ENCODE peak calls at places on chromosomes 16 and 17, in seven cellular contexts. V is WTC11, Q is thyroid gland, N is body of pancreas, F is GM20000, D is choroid plexus epithelial cell, W is tibial artery. H is an unnamed sample.

GRCh38 chr16:10578474-10579316 is 1.7 kb downstream of the EMP2 start:
- DNase-seq in V (no peak), Q (peak; percentile 63), N (peak; percentile 53), F (no peak), D (no peak), W (no peak), H (peak; percentile 63)

GRCh38 chr16:86740817-86741799 is 162.8 kb downstream of the FOXL1 start:
- DNase-seq in V (no peak), Q (peak; percentile 5), N (peak; percentile 22), F (no peak), D (peak; percentile 82), W (peak; percentile 73), H (no peak)

GRCh38 chr16:49779979-49780378 is 75.9 kb downstream of the ZNF423 start:
- DNase-seq in V (no peak), Q (no peak), N (no peak), F (no peak), D (no peak), W (no peak), H (no peak)

GRCh38 chr17:16214190-16215001 is 938 bp downstream of the NCOR1 start:
- DNase-seq in V (no peak), Q (no peak), N (no peak), F (peak; percentile 56), D (no peak), W (no peak), H (no peak)

GRCh38 chr17:1742371-1743093 is at the start of gene SERPINF2:
- DNase-seq in V (no peak), Q (peak; percentile 34), N (no peak), F (no peak), D (no peak), W (no peak), H (no peak)

GRCh38 chr16:70712942-70713341 is 27.1 kb upstream of the MTSS2 start:
- DNase-seq in V (no peak), Q (no peak), N (no peak), F (no peak), D (no peak), W (no peak), H (no peak)

GRCh38 chr16:87389245-87389644 is 2.9 kb upstream of the MAP1LC3B start:
- DNase-seq in V (no peak), Q (no peak), N (no peak), F (no peak), D (no peak), W (no peak), H (no peak)

GRCh38 chr16:87436225-87437172 is 44.4 kb downstream of the MAP1LC3B start:
- DNase-seq in V (no peak), Q (no peak), N (no peak), F (no peak), D (peak; percentile 66), W (no peak), H (no peak)

GRCh38 chr16:60142991-60143705 is 1409.0 kb upstream of the GOT2 start:
- DNase-seq in V (no peak), Q (no peak), N (no peak), F (no peak), D (peak; percentile 47), W (no peak), H (no peak)

GRCh38 chr17:20300399-20301037 is 166.8 kb downstream of the LGALS9B start:
- DNase-seq in V (no peak), Q (no peak), N (no peak), F (no peak), D (peak; percentile 55), W (no peak), H (no peak)

GRCh38 chr17:31462261-31462660 is 70.8 kb downstream of the RAB11FIP4 start:
- DNase-seq in V (no peak), Q (peak; percentile 82), N (no peak), F (no peak), D (no peak), W (no peak), H (no peak)

GRCh38 chr16:29310852-29311314 is 95.6 kb downstream of the NPIPB11 start:
- DNase-seq in V (no peak), Q (no peak), N (peak; percentile 92), F (no peak), D (no peak), W (peak; percentile 55), H (peak; percentile 69)

GRCh38 chr16:53052519-53053501 is at the start of gene CHD9NB:
- DNase-seq in V (no peak), Q (peak; percentile 33), N (peak; percentile 42), F (peak; percentile 49), D (peak; percentile 83), W (no peak), H (no peak)

GRCh38 chr16:50259334-50260205 is 6.8 kb upstream of the ADCY7 start:
- DNase-seq in V (no peak), Q (peak; percentile 20), N (no peak), F (no peak), D (peak; percentile 34), W (peak; percentile 79), H (no peak)

GRCh38 chr17:4658478-4659305 is 17.2 kb upstream of the ALOX15 start:
- DNase-seq in V (no peak), Q (no peak), N (no peak), F (peak; percentile 81), D (peak; percentile 88), W (no peak), H (no peak)

GRCh38 chr17:78979780-78980623 is at the start of gene LGALS3BP:
- DNase-seq in V (peak; percentile 49), Q (peak; percentile 84), N (peak; percentile 68), F (no peak), D (peak; percentile 88), W (no peak), H (no peak)

GRCh38 chr17:41420134-41420533 is 4.3 kb downstream of the KRT37 start:
- DNase-seq in V (no peak), Q (no peak), N (no peak), F (no peak), D (no peak), W (no peak), H (peak; percentile 44)

GRCh38 chr16:85910073-85910853 is 11.3 kb downstream of the IRF8 start:
- DNase-seq in V (no peak), Q (no peak), N (no peak), F (no peak), D (no peak), W (peak; percentile 10), H (no peak)

GRCh38 chr16:84959045-84959576 is 52.2 kb downstream of the ZDHHC7 start:
- DNase-seq in V (peak; percentile 41), Q (no peak), N (no peak), F (no peak), D (no peak), W (no peak), H (no peak)

GRCh38 chr16:75491876-75492275 is 3.4 kb downstream of the CHST6 start:
- DNase-seq in V (peak; percentile 39), Q (no peak), N (no peak), F (no peak), D (no peak), W (no peak), H (no peak)

GRCh38 chr16:20178297-20178696 is 104.6 kb upstream of the GPR139 start:
- DNase-seq in V (no peak), Q (no peak), N (no peak), F (no peak), D (no peak), W (no peak), H (no peak)

GRCh38 chr17:20825539-20825938 is 217.3 kb downstream of the USP22 start:
- DNase-seq in V (no peak), Q (no peak), N (no peak), F (no peak), D (no peak), W (no peak), H (no peak)

GRCh38 chr16:2148714-2149629 is 547 bp downstream of the RAB26 start:
- DNase-seq in V (no peak), Q (peak; percentile 47), N (peak; percentile 69), F (peak; percentile 64), D (no peak), W (no peak), H (no peak)

GRCh38 chr16:23597003-23597756 is 1.1 kb upstream of the NDUFAB1 start:
- DNase-seq in V (peak; percentile 52), Q (no peak), N (peak; percentile 13), F (peak; percentile 48), D (peak; percentile 7), W (no peak), H (no peak)

GRCh38 chr17:72223816-72224215 is 103.0 kb downstream of the SOX9 start:
- DNase-seq in V (no peak), Q (no peak), N (no peak), F (no peak), D (no peak), W (no peak), H (no peak)

GRCh38 chr16:29029168-29029994 is 44.5 kb downstream of the LAT start:
- DNase-seq in V (peak; percentile 32), Q (no peak), N (no peak), F (peak; percentile 56), D (peak; percentile 96), W (no peak), H (peak; percentile 44)

GRCh38 chr16:86710602-86710950 is 132.2 kb downstream of the FOXL1 start:
- DNase-seq in V (no peak), Q (no peak), N (no peak), F (no peak), D (no peak), W (no peak), H (no peak)

DNA sequence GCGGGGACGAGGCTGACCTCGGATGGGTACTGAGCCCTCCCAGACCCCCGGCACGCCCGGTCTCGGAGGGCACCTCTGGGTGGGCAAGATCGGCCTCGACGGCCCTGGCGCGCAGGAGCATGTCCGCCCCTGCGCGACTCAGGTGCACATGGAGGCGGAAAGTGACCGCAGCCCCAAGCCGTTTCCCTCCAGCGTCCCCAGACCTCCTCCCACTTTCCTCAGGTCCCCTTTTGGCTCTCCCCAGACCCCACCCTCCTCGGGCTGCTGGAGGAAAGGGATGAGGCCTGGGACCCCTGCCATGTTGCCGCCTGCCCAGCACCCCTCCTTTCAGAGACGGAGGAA is 10.0 kb downstream of the RPL19 start:
- DNase-seq in V (no peak), Q (no peak), N (no peak), F (no peak), D (no peak), W (no peak), H (no peak)
- TF ChIP-seq CTCF in V (no peak), Q (no peak), N (no peak), F (no peak), D (no peak), W (no peak), H (no peak)

GRCh38 chr17:63475491-63476412 is 1.1 kb upstream of the ACE start:
- DNase-seq in V (no peak), Q (no peak), N (no peak), F (no peak), D (no peak), W (no peak), H (no peak)
- TF ChIP-seq CTCF in V (no peak), Q (no peak), N (no peak), F (no peak), D (no peak), W (no peak), H (no peak)

DNA sequence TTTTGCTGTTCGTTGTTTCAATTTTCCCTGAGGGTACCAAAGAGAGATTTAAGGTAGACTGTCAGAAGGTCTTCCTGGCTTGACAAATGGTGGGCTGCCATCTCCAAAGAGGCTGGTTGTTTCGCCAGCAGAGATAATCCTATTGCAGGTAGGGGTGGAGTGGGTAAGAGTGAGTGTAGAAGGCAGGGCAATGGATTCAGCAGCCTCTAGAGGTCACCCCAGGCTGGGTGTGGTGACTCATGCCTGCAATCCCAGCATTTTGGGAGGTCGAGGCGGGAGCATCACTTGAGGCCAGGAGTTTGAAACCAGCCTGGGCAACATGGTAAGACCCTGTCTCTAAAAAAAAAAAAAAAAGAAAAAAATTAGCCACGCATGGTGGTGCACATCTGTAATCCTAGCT is 34.6 kb downstream of the DCAKD start:
- DNase-seq in V (peak; percentile 38), Q (no peak), N (no peak), F (no peak), D (no peak), W (no peak), H (no peak)
- TF ChIP-seq CTCF in V (peak; percentile 11), Q (no peak), N (no peak), F (peak; percentile 13), D (peak; percentile 42), W (no peak), H (no peak)

GRCh38 chr17:33709881-33710280 is 416.8 kb upstream of the ASIC2 start:
- DNase-seq in V (no peak), Q (no peak), N (no peak), F (no peak), D (no peak), W (no peak), H (no peak)
- TF ChIP-seq CTCF in V (no peak), Q (no peak), N (no peak), F (no peak), D (no peak), W (no peak), H (no peak)

H was measured in breast epithelium.